ENCODE peak calls at places on chromosome 17, in nine cellular contexts. D is WTC11; V is stimulated activated naive B cell treated with anti-CD40 and anti-IgM and Interleukin-4, amounts not matched to agents 10 μg/mL and 1 μg/mL and 100 μg/mL, for 72 hours; S is AG09309; E is left colon; F is iPS-NIHi11; Y is stimulated activated CD4-positive, alpha-beta T cell treated with anti-CD3 and anti-CD28 coated beads, Interleukin-4, amount 100 ng/mL, for 24 hours; T is activated T-helper 1 cell treated with anti-CD3 and anti-CD28 coated beads, Interleukin-12 subunit alpha, Interleukin-12 subunit beta, Interleukin-2, Interleukin-4 antibody, amounts not matched to agents 30 ng/mL and 10 ng/mL and 1 ng/mL, durations not matched to agents 14 hours and 24 hours and 36 hours; Q is stimulated activated CD8-positive, alpha-beta memory T cell treated with anti-CD3 and anti-CD28 coated beads, Interleukin-4, amount 100 ng/mL, for 1 hour. O is an unnamed sample.

GRCh38 chr17:59851431-59852375 is 41.0 kb downstream of the TUBD1 start:
- DNase-seq in D (no peak), V (no peak), S (no peak), E (peak), F (no peak), Y (no peak), T (no peak), Q (no peak), O (no peak)

GRCh38 chr17:5514976-5515375 is 28.6 kb downstream of the MIS12 start:
- DNase-seq in D (no peak), V (no peak), S (no peak), E (no peak), F (no peak), Y (no peak), T (no peak), Q (no peak), O (no peak)

GRCh38 chr17:68679882-68680281 is 78.7 kb upstream of the FAM20A start:
- DNase-seq in D (no peak), V (no peak), S (no peak), E (no peak), F (no peak), Y (no peak), T (no peak), Q (no peak), O (no peak)

GRCh38 chr17:16589097-16589969 is 20.3 kb upstream of the ZNF287 start:
- DNase-seq in D (peak), V (peak), S (peak), E (peak), F (peak), Y (peak), T (peak), Q (peak), O (peak)

GRCh38 chr17:61209524-61209923 is 190.1 kb upstream of the TBX2 start:
- DNase-seq in D (no peak), V (no peak), S (no peak), E (no peak), F (no peak), Y (no peak), T (no peak), Q (no peak), O (no peak)

GRCh38 chr17:66915204-66915611 is 49.3 kb upstream of the CACNG4 start:
- DNase-seq in D (peak), V (no peak), S (no peak), E (peak), F (peak), Y (no peak), T (no peak), Q (no peak), O (no peak)

GRCh38 chr17:75645501-75645888 is 12.3 kb downstream of the SMIM5 start:
- DNase-seq in D (no peak), V (no peak), S (no peak), E (peak), F (no peak), Y (no peak), T (no peak), Q (no peak), O (no peak)

GRCh38 chr17:1783271-1783670 is 21.4 kb downstream of the SERPINF1 start:
- DNase-seq in D (no peak), V (no peak), S (no peak), E (peak), F (no peak), Y (no peak), T (no peak), Q (no peak), O (no peak)

GRCh38 chr17:38877130-38877851 is 7.4 kb downstream of the LASP1 start:
- DNase-seq in D (peak), V (peak), S (no peak), E (peak), F (no peak), Y (no peak), T (no peak), Q (no peak), O (no peak)

GRCh38 chr17:2238432-2239169 is 65.0 kb downstream of the SMG6 start:
- DNase-seq in D (no peak), V (no peak), S (no peak), E (no peak), F (no peak), Y (no peak), T (no peak), Q (no peak), O (no peak)

GRCh38 chr17:47603830-47604229 is 45.9 kb upstream of the KPNB1 start:
- DNase-seq in D (no peak), V (no peak), S (no peak), E (no peak), F (no peak), Y (no peak), T (no peak), Q (no peak), O (no peak)

GRCh38 chr17:45288825-45289224 is 26.9 kb upstream of the SPATA32 start:
- DNase-seq in D (no peak), V (no peak), S (no peak), E (no peak), F (no peak), Y (no peak), T (no peak), Q (no peak), O (no peak)

GRCh38 chr17:75059369-75060345 is 12.6 kb downstream of the KCTD2 start:
- DNase-seq in D (no peak), V (no peak), S (peak), E (peak), F (no peak), Y (no peak), T (no peak), Q (no peak), O (peak)

GRCh38 chr17:8091033-8091687 is 3.6 kb upstream of the ALOX12B start:
- DNase-seq in D (no peak), V (peak), S (no peak), E (no peak), F (no peak), Y (no peak), T (no peak), Q (no peak), O (no peak)

GRCh38 chr17:29617125-29617480 is 5.6 kb downstream of the CORO6 start:
- DNase-seq in D (peak), V (peak), S (no peak), E (peak), F (peak), Y (peak), T (peak), Q (peak), O (peak)

GRCh38 chr17:50599606-50600005 is 35.1 kb upstream of the ABCC3 start:
- DNase-seq in D (no peak), V (no peak), S (no peak), E (no peak), F (no peak), Y (no peak), T (no peak), Q (no peak), O (no peak)

GRCh38 chr17:27526603-27527002 is 70.4 kb downstream of the KSR1 start:
- DNase-seq in D (peak), V (peak), S (no peak), E (peak), F (peak), Y (peak), T (peak), Q (no peak), O (no peak)

GRCh38 chr17:76343106-76343505 is 10.6 kb downstream of the PRPSAP1 start:
- DNase-seq in D (no peak), V (no peak), S (no peak), E (no peak), F (no peak), Y (no peak), T (no peak), Q (no peak), O (no peak)

O was measured in HuH-7.